ENCODE peak calls at places on chromosomes 5 and 9, in four cellular contexts. Y is non-pigmented ciliary epithelial cell; T is stimulated activated CD4-positive, alpha-beta T cell treated with anti-CD3 and anti-CD28 coated beads, Interleukin-4, amount 100 ng/mL, for 1 hour; X is foreskin fibroblast. Q is an unnamed sample.

GRCh38 chr5:126100767-126101166 is 322.4 kb upstream of the GRAMD2B start:
- DNase-seq in Y (no peak), T (no peak), X (no peak), Q (no peak)

GRCh38 chr9:114446036-114446435 is 58.3 kb upstream of the AKNA start:
- DNase-seq in Y (no peak), T (no peak), X (peak), Q (no peak)

GRCh38 chr5:42570946-42571625 is 147.8 kb downstream of the GHR start:
- DNase-seq in Y (no peak), T (no peak), X (peak), Q (no peak)

GRCh38 chr9:137460363-137461315 is 1.5 kb upstream of the NSMF start:
- DNase-seq in Y (no peak), T (no peak), X (no peak), Q (no peak)

GRCh38 chr5:138568061-138568824 is 7.0 kb downstream of the HSPA9 start:
- DNase-seq in Y (peak), T (no peak), X (no peak), Q (no peak)

GRCh38 chr9:35114921-35115341 is 731 bp downstream of the ATOSB start:
- DNase-seq in Y (no peak), T (peak), X (peak), Q (no peak)

GRCh38 chr5:170920196-170920595 is 58.4 kb downstream of the RANBP17 start:
- DNase-seq in Y (no peak), T (no peak), X (no peak), Q (no peak)

GRCh38 chr5:137333461-137333860 is 165.7 kb downstream of the SPOCK1 start:
- DNase-seq in Y (no peak), T (no peak), X (no peak), Q (no peak)

GRCh38 chr5:18394154-18394804 is 760.0 kb downstream of the TAF11L14 start:
- DNase-seq in Y (peak), T (peak), X (no peak), Q (no peak)

GRCh38 chr5:122877518-122877917 is 32.1 kb downstream of the SNX24 start:
- DNase-seq in Y (no peak), T (no peak), X (no peak), Q (no peak)

GRCh38 chr5:32942225-32942989 is 231.3 kb downstream of the NPR3 start:
- DNase-seq in Y (no peak), T (no peak), X (no peak), Q (no peak)

GRCh38 chr5:73135429-73136276 is 15.3 kb downstream of the TMEM171 start:
- DNase-seq in Y (no peak), T (no peak), X (no peak), Q (peak)

GRCh38 chr9:135926402-135927194 is 19.3 kb upstream of the CAMSAP1 start:
- DNase-seq in Y (peak), T (peak), X (peak), Q (no peak)

GRCh38 chr5:148179234-148179824 is 11.0 kb downstream of the SPINK14 start:
- DNase-seq in Y (peak), T (no peak), X (peak), Q (peak)

GRCh38 chr9:89317282-89317681 is 1.0 kb upstream of the SECISBP2 start:
- DNase-seq in Y (no peak), T (no peak), X (no peak), Q (no peak)

GRCh38 chr9:75102177-75102790 is 14.0 kb downstream of the OSTF1 start:
- DNase-seq in Y (no peak), T (no peak), X (no peak), Q (no peak)

GRCh38 chr9:36023260-36024048 is 13.3 kb upstream of the RECK start:
- DNase-seq in Y (no peak), T (peak), X (peak), Q (no peak)

GRCh38 chr9:124259273-124260078 is 1.7 kb downstream of the NEK6 start:
- DNase-seq in Y (no peak), T (no peak), X (peak), Q (no peak)

GRCh38 chr9:126205260-126205659 is 121.4 kb upstream of the MVB12B start:
- DNase-seq in Y (no peak), T (no peak), X (no peak), Q (no peak)

GRCh38 chr5:138809391-138809790 is 56.2 kb downstream of the CTNNA1 start:
- DNase-seq in Y (no peak), T (no peak), X (no peak), Q (peak)

GRCh38 chr5:110402562-110402961 is 323.9 kb downstream of the TMEM232 start:
- DNase-seq in Y (no peak), T (no peak), X (no peak), Q (no peak)

GRCh38 chr5:135445306-135445940 is 1.7 kb downstream of the DCANP1 start:
- DNase-seq in Y (no peak), T (no peak), X (no peak), Q (no peak)

GRCh38 chr9:113675475-113675941 is 200.6 kb upstream of the ZNF618 start:
- DNase-seq in Y (peak), T (no peak), X (peak), Q (peak)

GRCh38 chr9:75504721-75505120 is 385.8 kb upstream of the PCSK5 start:
- DNase-seq in Y (no peak), T (no peak), X (no peak), Q (no peak)

GRCh38 chr5:79787448-79787847 is 97.8 kb downstream of the CMYA5 start:
- DNase-seq in Y (no peak), T (no peak), X (no peak), Q (no peak)

GRCh38 chr5:113205807-113206206 is 229.0 kb downstream of the TSSK1B start:
- DNase-seq in Y (no peak), T (no peak), X (no peak), Q (no peak)

GRCh38 chr9:109843651-109844050 is 63.7 kb downstream of the PALM2AKAP2 start:
- DNase-seq in Y (no peak), T (no peak), X (no peak), Q (no peak)

GRCh38 chr9:35696520-35697215 is 6.9 kb upstream of the TPM2 start:
- DNase-seq in Y (no peak), T (peak), X (peak), Q (no peak)

GRCh38 chr9:106869458-106869857 is 6.5 kb downstream of the ZNF462 start:
- DNase-seq in Y (no peak), T (no peak), X (no peak), Q (no peak)

GRCh38 chr5:175288048-175288621 is 155.8 kb downstream of the DRD1 start:
- DNase-seq in Y (peak), T (no peak), X (no peak), Q (no peak)

GRCh38 chr5:116510525-116510924 is 64.1 kb downstream of the SEMA6A start:
- DNase-seq in Y (peak), T (no peak), X (no peak), Q (no peak)